ENCODE peak calls at places on chromosome 22, in seven cellular contexts. J is ascending aorta, E is tibial nerve, R is GM23338, O is heart right ventricle, Q is mesendoderm, H is AG04450. K is an unnamed sample.
A peak's percentile ranks its signal among the peaks of the same experiment; 100 is the strongest.

GRCh38 chr22:27913162-27913741 is 5.8 kb downstream of the PITPNB start:
- DNase-seq in Q (peak; percentile 80), O (peak; percentile 41), J (no peak), E (no peak), R (no peak), H (no peak), K (no peak)

GRCh38 chr22:42837556-42837955 is 19.5 kb downstream of the ARFGAP3 start:
- DNase-seq in J (no peak), H (no peak), E (no peak), O (no peak), R (no peak), Q (no peak), K (no peak)

GRCh38 chr22:38745676-38746460 is 9.9 kb downstream of the SUN2 start:
- DNase-seq in H (no peak), O (no peak), R (no peak), Q (no peak), E (no peak), J (no peak), K (no peak)

GRCh38 chr22:26398741-26399153 is 30.3 kb upstream of the ASPHD2 start:
- DNase-seq in J (peak; percentile 71), E (peak; percentile 21), O (peak; percentile 43), R (peak; percentile 84), H (peak; percentile 8), Q (peak; percentile 77), K (peak; percentile 8)

GRCh38 chr22:20566420-20567260 is 59.2 kb downstream of the MED15 start:
- DNase-seq in O (no peak), H (no peak), E (no peak), J (no peak), Q (no peak), R (no peak), K (no peak)

GRCh38 chr22:38239101-38239761 is 33.6 kb downstream of the TMEM184B start:
- DNase-seq in E (no peak), J (peak; percentile 85), H (peak; percentile 83), R (no peak), O (no peak), Q (peak; percentile 37), K (peak; percentile 68)

GRCh38 chr22:45911601-45912271 is 65.2 kb downstream of the WNT7B start:
- DNase-seq in H (no peak), Q (no peak), R (no peak), J (no peak), O (peak; percentile 54), E (no peak), K (no peak)

GRCh38 chr22:24894220-24894975 is 52.1 kb downstream of the LHFPL7 start:
- DNase-seq in Q (peak; percentile 29), O (peak; percentile 85), H (peak; percentile 59), R (peak; percentile 15), J (peak; percentile 96), E (peak; percentile 73), K (no peak)

GRCh38 chr22:19038164-19038546 is 84.1 kb downstream of the DGCR2 start:
- DNase-seq in Q (no peak), H (no peak), R (no peak), O (no peak), E (no peak), J (peak; percentile 48), K (no peak)

GRCh38 chr22:26418620-26419019 is 10.4 kb upstream of the ASPHD2 start:
- DNase-seq in O (no peak), E (no peak), H (no peak), J (no peak), Q (no peak), R (no peak), K (no peak)

GRCh38 chr22:47193606-47194316 is 431.3 kb downstream of the TBC1D22A start:
- DNase-seq in J (peak; percentile 54), R (no peak), O (no peak), H (no peak), Q (no peak), E (peak; percentile 6), K (no peak)

GRCh38 chr22:44352378-44353062 is 39.8 kb upstream of the SHISAL1 start:
- DNase-seq in H (no peak), O (no peak), E (no peak), J (no peak), R (no peak), Q (no peak), K (no peak)
- H3K27ac ChIP-seq in H (peak overlapping the region; percentile 3), O (no peak overlapping the region), E (no peak overlapping the region), J (no peak overlapping the region), R (no peak overlapping the region), Q (no peak overlapping the region), K (no peak overlapping the region)

DNA sequence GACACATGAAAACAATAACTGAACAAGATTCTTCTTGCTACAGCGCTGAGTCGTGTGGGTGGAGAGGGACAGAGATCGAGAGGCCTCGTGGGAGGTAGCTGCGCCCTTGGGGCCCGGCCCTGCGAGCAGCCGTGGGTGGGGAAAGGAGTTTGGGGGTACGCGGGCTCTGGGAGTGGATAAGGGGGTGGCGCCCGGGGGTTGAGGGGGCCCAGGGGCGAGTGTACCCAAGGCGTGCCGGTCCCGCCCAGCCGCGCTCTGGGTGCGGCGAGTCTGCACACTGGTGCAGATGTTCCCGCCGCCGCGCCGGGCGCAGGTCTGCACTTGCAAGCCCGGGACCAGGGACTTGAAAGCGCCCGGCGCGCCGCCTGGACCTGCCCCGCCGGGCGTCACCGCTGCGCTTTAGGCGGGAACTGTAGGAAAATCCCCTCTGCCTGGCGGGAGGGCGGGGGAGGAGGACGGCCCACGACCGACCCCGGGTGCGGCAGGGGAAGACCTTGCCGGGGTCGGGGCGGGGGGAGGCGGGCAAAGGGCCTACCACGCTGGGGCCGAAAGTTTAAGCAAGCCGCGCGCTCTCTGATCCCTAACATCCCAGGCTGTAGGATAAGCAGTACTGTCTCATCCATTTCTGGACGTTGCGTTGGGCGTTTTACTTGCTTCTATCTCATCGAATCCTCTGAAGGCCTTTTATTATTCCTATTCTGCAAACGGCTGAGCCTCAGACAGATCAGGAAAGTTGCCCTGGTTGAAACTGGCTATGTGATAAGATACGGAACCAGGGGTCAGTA is 1.4 kb upstream of the KREMEN1 start:
- DNase-seq in R (peak; percentile 91), E (no peak), H (no peak), J (peak; percentile 72), Q (peak; percentile 67), O (no peak), K (no peak)
- H3K27ac ChIP-seq in R (no peak overlapping the region), E (peak overlapping the region; percentile 59), H (no peak overlapping the region), J (no peak overlapping the region), Q (no peak overlapping the region), O (no peak overlapping the region), K (no peak overlapping the region)

GRCh38 chr22:41000040-41000565 is 48.9 kb downstream of the RBX1 start:
- DNase-seq in O (no peak), E (no peak), R (no peak), H (no peak), J (no peak), Q (no peak), K (no peak)

GRCh38 chr22:41000941-41001721 is 50.0 kb downstream of the RBX1 start:
- DNase-seq in E (no peak), J (no peak), Q (peak; percentile 18), O (no peak), H (no peak), R (no peak), K (no peak)

GRCh38 chr22:41001722-41002122 is 50.5 kb downstream of the RBX1 start:
- DNase-seq in E (no peak), R (no peak), Q (peak; percentile 65), J (no peak), O (no peak), H (peak; percentile 7), K (no peak)

GRCh38 chr22:41003976-41004375 is 52.8 kb downstream of the RBX1 start:
- DNase-seq in H (no peak), J (no peak), E (no peak), R (no peak), Q (no peak), O (no peak), K (no peak)

DNA sequence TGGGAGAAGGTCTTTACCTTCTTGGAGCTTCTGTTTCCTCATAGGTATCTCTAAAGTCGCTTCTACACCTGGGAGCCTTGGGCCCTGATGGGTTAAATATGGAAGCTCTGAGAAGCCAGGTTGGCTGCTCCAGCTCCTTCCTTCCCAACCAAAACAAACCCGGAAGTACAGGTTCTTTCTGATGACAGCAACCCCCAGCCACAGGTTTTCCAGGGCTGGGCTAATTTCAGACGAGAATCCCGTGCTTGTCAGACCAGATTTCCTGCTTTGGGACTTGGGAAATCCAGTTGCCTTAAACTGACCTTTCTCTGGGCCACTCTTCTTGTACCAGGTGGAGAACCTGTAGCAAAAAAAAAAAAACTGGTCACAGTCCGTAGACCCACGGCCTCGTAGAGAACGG is 51.9 kb downstream of the RBX1 start:
- DNase-seq in Q (peak; percentile 33), H (no peak), E (no peak), O (no peak), J (no peak), R (peak; percentile 24), K (no peak)
- H3K27ac ChIP-seq in Q (no peak overlapping the region), H (no peak overlapping the region), E (no peak overlapping the region), O (no peak overlapping the region), J (no peak overlapping the region), R (no peak overlapping the region), K (no peak overlapping the region)

DNA sequence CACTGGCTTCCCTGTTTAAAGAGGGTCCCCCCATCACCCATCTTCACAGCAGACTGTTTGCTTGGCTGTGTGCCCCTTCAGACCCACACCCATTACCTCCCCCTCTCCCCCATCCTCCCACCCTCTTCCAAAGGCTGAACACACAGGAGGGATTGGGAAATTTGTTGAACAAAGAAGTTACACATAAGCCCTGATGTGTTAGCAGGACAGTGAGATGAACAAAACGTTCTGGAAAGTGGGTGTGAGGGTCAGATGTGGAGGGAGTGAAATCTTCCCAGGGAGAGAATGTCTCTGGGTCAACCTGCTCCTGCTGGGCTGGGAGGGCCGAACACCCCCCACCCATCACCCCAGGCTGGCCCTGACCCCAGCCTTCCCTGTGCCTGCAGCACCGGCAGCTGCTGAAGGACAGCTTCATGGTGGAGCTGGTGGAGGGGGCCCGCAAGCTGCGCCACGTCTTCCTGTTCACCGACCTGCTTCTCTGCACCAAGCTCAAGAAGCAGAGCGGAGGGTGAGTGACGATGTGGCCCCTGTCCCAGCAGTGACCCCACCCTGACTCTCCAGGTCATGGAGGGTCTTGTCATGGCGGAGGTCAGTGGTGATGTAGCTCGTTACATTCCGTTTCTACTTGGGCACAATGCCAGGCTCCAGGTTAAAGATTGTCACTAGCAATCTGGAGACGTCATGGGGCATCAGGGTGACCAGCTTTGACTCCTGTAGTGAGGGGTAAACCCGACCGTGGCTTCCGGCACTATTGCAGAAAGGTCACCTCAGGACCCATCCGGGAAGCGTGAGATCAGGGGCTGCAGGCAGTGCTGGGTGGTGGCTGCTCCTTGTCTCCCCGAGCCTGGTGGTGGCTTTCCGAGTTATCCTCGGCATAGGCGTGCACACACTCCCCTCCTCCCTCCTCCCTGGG is 103.5 kb downstream of the BCR start:
- DNase-seq in E (no peak), O (no peak), R (no peak), Q (no peak), J (no peak), H (no peak), K (no peak)
- H3K27ac ChIP-seq in E (peak overlapping the region; percentile 91), O (no peak overlapping the region), R (no peak overlapping the region), Q (no peak overlapping the region), J (peak overlapping the region; percentile 93), H (no peak overlapping the region), K (peak overlapping the region; percentile 68)

K was measured in substantia nigra.